ENCODE peak calls at places on chromosomes 4 and X, in seven cellular contexts. One of them, this sample, is unnamed.
A peak's percentile ranks its signal among the peaks of the same experiment; 100 is the strongest.

GRCh38 chr4:186009976-186010375 is 59.0 kb upstream of the TLR3 start:
- DNase-seq in left lung: no peak
- DNase-seq in IMR-90: no peak
- DNase-seq in transverse colon: no peak
- DNase-seq in A549: no peak
- DNase-seq in ovary: no peak
- DNase-seq in heart left ventricle: no peak
- DNase-seq in this sample: no peak

GRCh38 chr4:23237771-23238170 is 545.0 kb downstream of the GBA3 start:
- DNase-seq in A549: no peak
- DNase-seq in transverse colon: no peak
- DNase-seq in IMR-90: no peak
- DNase-seq in ovary: no peak
- DNase-seq in heart left ventricle: peak; percentile 52
- DNase-seq in left lung: no peak
- DNase-seq in this sample: peak; percentile 91

GRCh38 chrX:74370482-74370881 is 50.8 kb upstream of the SLC16A2 start:
- DNase-seq in IMR-90: no peak
- DNase-seq in A549: no peak
- DNase-seq in heart left ventricle: no peak
- DNase-seq in left lung: no peak
- DNase-seq in transverse colon: no peak
- DNase-seq in ovary: no peak
- DNase-seq in this sample: no peak

GRCh38 chr4:159077702-159078495 is 25.0 kb upstream of the RAPGEF2 start:
- DNase-seq in left lung: no peak
- DNase-seq in transverse colon: no peak
- DNase-seq in IMR-90: peak; percentile 11
- DNase-seq in A549: no peak
- DNase-seq in heart left ventricle: no peak
- DNase-seq in ovary: no peak
- DNase-seq in this sample: no peak

GRCh38 chrX:115344885-115345653 is 55.6 kb downstream of the LUZP4 start:
- DNase-seq in A549: peak; percentile 62
- DNase-seq in left lung: peak; percentile 87
- DNase-seq in transverse colon: peak; percentile 76
- DNase-seq in IMR-90: peak; percentile 95
- DNase-seq in ovary: peak; percentile 85
- DNase-seq in heart left ventricle: peak; percentile 88
- DNase-seq in this sample: peak; percentile 85

GRCh38 chr4:118281611-118282442 is 71.0 kb downstream of the PRSS12 start:
- DNase-seq in ovary: peak; percentile 44
- DNase-seq in heart left ventricle: peak; percentile 37
- DNase-seq in IMR-90: peak; percentile 63
- DNase-seq in A549: no peak
- DNase-seq in left lung: peak; percentile 34
- DNase-seq in transverse colon: no peak
- DNase-seq in this sample: peak; percentile 49

GRCh38 chrX:120790118-120790517 is 85.5 kb downstream of the CT47B1 start:
- DNase-seq in IMR-90: peak; percentile 71
- DNase-seq in ovary: peak; percentile 15
- DNase-seq in heart left ventricle: no peak
- DNase-seq in A549: peak; percentile 33
- DNase-seq in transverse colon: peak; percentile 12
- DNase-seq in left lung: no peak
- DNase-seq in this sample: peak; percentile 47

GRCh38 chr4:93981594-93981993 is 153.0 kb downstream of the ATOH1 start:
- DNase-seq in heart left ventricle: no peak
- DNase-seq in ovary: no peak
- DNase-seq in left lung: no peak
- DNase-seq in A549: no peak
- DNase-seq in transverse colon: no peak
- DNase-seq in IMR-90: no peak
- DNase-seq in this sample: no peak

DNA sequence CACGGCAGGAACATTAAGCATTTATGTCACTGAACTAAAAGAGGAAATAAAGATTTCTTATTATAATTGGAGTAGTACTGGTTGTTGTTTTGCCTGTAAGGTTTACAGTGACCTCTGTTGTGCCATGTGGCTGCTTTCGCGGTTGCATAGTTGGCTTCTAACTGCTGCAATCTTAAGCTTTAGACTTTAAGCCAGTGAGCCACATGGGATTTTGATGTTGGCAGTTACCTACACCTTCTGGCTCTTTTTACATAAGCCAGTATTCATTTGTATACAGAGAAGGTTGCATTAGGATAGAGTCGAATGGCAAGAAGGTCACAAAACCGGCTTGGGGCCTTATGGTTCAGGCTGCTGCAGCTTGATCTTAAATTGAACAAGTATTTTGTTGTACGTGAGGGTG is 1311.6 kb downstream of the RAPGEF2 start:
- DNase-seq in left lung: no peak
- DNase-seq in transverse colon: no peak
- DNase-seq in heart left ventricle: no peak
- DNase-seq in ovary: no peak
- DNase-seq in A549: no peak
- DNase-seq in IMR-90: no peak
- DNase-seq in this sample: no peak
- H3K9me3 ChIP-seq in left lung: no peaks in the 10 kb centered on the region
- H3K9me3 ChIP-seq in transverse colon: no peaks in the 10 kb centered on the region
- H3K9me3 ChIP-seq in heart left ventricle: no peaks in the 10 kb centered on the region
- H3K9me3 ChIP-seq in ovary: no peaks in the 10 kb centered on the region
- H3K9me3 ChIP-seq in A549: no peaks in the 10 kb centered on the region
- H3K9me3 ChIP-seq in IMR-90: peaks cover 4% of the 10 kb centered on the region
- H3K9me3 ChIP-seq in this sample: no peaks in the 10 kb centered on the region

GRCh38 chr4:6773106-6773505 is 9.4 kb upstream of the KIAA0232 start:
- DNase-seq in transverse colon: no peak
- DNase-seq in A549: no peak
- DNase-seq in left lung: no peak
- DNase-seq in IMR-90: peak; percentile 15
- DNase-seq in ovary: no peak
- DNase-seq in heart left ventricle: no peak
- DNase-seq in this sample: no peak

GRCh38 chr4:6777636-6778281 is 4.8 kb upstream of the KIAA0232 start:
- DNase-seq in transverse colon: peak; percentile 8
- DNase-seq in ovary: no peak
- DNase-seq in A549: no peak
- DNase-seq in heart left ventricle: no peak
- DNase-seq in IMR-90: no peak
- DNase-seq in left lung: no peak
- DNase-seq in this sample: no peak

GRCh38 chr4:6773616-6774540 is 8.6 kb upstream of the KIAA0232 start:
- DNase-seq in A549: no peak
- DNase-seq in transverse colon: no peak
- DNase-seq in left lung: no peak
- DNase-seq in IMR-90: no peak
- DNase-seq in heart left ventricle: no peak
- DNase-seq in ovary: no peak
- DNase-seq in this sample: peak; percentile 21

GRCh38 chr4:6776920-6777635 is 5.4 kb upstream of the KIAA0232 start:
- DNase-seq in ovary: no peak
- DNase-seq in IMR-90: no peak
- DNase-seq in transverse colon: no peak
- DNase-seq in left lung: no peak
- DNase-seq in heart left ventricle: no peak
- DNase-seq in A549: no peak
- DNase-seq in this sample: no peak

DNA sequence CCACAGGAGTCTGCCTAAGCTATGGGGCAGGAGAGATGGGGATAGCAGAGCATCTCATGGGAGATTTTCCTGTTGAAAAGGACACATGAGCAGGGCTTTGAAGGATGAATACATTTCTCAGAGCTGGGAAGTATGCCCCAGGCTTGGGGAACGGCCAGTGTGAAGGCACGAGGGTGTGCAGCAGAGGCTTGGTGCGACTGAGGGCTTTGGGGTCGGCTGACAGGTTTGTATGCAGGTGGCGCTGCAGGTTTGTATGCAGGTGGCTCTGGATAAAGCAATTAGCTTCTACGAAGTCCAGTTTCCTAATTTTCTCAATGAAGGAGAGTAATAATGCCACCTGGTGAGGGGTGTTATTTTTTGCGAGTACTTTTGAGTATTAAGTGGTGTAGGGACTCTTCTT is 6.8 kb upstream of the KIAA0232 start:
- DNase-seq in IMR-90: no peak
- DNase-seq in transverse colon: no peak
- DNase-seq in ovary: no peak
- DNase-seq in heart left ventricle: no peak
- DNase-seq in A549: no peak
- DNase-seq in left lung: no peak
- DNase-seq in this sample: no peak
- H3K4me1 ChIP-seq in IMR-90: no peaks in the 10 kb centered on the region
- H3K4me1 ChIP-seq in transverse colon: peaks cover 40% of the 10 kb centered on the region
- H3K4me1 ChIP-seq in ovary: no peaks in the 10 kb centered on the region
- H3K4me1 ChIP-seq in heart left ventricle: peaks cover 17% of the 10 kb centered on the region
- H3K4me1 ChIP-seq in A549: peaks cover 9% of the 10 kb centered on the region
- H3K4me1 ChIP-seq in left lung: peaks cover 18% of the 10 kb centered on the region
- H3K4me1 ChIP-seq in this sample: peaks cover 8% of the 10 kb centered on the region

GRCh38 chr4:72566573-72566972 is 2.4 kb downstream of the ADAMTS3 start:
- DNase-seq in ovary: no peak
- DNase-seq in A549: no peak
- DNase-seq in left lung: no peak
- DNase-seq in heart left ventricle: no peak
- DNase-seq in IMR-90: no peak
- DNase-seq in transverse colon: no peak
- DNase-seq in this sample: no peak
- H3K27ac ChIP-seq in ovary: no peak overlapping the region
- H3K27ac ChIP-seq in A549: no peak overlapping the region
- H3K27ac ChIP-seq in left lung: no peak overlapping the region
- H3K27ac ChIP-seq in heart left ventricle: no peak overlapping the region
- H3K27ac ChIP-seq in IMR-90: no peak overlapping the region
- H3K27ac ChIP-seq in transverse colon: no peak overlapping the region
- H3K27ac ChIP-seq in this sample: no peak overlapping the region

GRCh38 chrX:151776936-151777335 is 42.4 kb downstream of the CNGA2 start:
- DNase-seq in left lung: no peak
- DNase-seq in transverse colon: no peak
- DNase-seq in A549: no peak
- DNase-seq in ovary: no peak
- DNase-seq in heart left ventricle: no peak
- DNase-seq in IMR-90: no peak
- DNase-seq in this sample: no peak

GRCh38 chrX:151773434-151773833 is 38.9 kb downstream of the CNGA2 start:
- DNase-seq in IMR-90: no peak
- DNase-seq in heart left ventricle: no peak
- DNase-seq in left lung: no peak
- DNase-seq in A549: no peak
- DNase-seq in ovary: no peak
- DNase-seq in transverse colon: no peak
- DNase-seq in this sample: no peak

GRCh38 chrX:151776113-151776790 is 41.7 kb downstream of the CNGA2 start:
- DNase-seq in ovary: no peak
- DNase-seq in transverse colon: no peak
- DNase-seq in left lung: no peak
- DNase-seq in heart left ventricle: peak; percentile 53
- DNase-seq in IMR-90: no peak
- DNase-seq in A549: no peak
- DNase-seq in this sample: no peak

DNA sequence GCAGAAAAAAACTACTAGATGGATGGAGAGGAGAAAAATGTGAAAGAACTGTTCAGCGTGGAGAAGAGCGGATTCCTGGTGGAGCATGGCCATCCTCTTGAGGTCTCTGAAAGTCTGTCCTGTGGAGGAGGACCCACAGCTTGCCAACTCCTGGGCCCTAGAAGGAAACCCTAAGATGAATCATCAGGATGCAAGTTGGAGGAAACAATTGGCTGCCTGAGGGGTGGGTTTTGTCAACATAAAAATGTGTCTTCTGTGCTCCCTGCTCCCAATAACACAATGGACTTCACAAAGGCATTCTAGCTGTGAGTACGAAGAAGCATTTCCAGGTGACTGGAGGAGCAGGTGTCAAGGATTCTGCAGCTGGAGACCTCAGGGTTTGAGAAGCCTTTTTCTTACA is 37.2 kb downstream of the CNGA2 start:
- DNase-seq in heart left ventricle: no peak
- DNase-seq in left lung: no peak
- DNase-seq in transverse colon: no peak
- DNase-seq in IMR-90: no peak
- DNase-seq in ovary: no peak
- DNase-seq in A549: no peak
- DNase-seq in this sample: no peak
- H3K9me3 ChIP-seq in heart left ventricle: no peaks in the 10 kb centered on the region
- H3K9me3 ChIP-seq in left lung: no peaks in the 10 kb centered on the region
- H3K9me3 ChIP-seq in transverse colon: no peaks in the 10 kb centered on the region
- H3K9me3 ChIP-seq in IMR-90: peaks cover 3% of the 10 kb centered on the region
- H3K9me3 ChIP-seq in ovary: no peaks in the 10 kb centered on the region
- H3K9me3 ChIP-seq in A549: no peaks in the 10 kb centered on the region
- H3K9me3 ChIP-seq in this sample: no peaks in the 10 kb centered on the region

DNA sequence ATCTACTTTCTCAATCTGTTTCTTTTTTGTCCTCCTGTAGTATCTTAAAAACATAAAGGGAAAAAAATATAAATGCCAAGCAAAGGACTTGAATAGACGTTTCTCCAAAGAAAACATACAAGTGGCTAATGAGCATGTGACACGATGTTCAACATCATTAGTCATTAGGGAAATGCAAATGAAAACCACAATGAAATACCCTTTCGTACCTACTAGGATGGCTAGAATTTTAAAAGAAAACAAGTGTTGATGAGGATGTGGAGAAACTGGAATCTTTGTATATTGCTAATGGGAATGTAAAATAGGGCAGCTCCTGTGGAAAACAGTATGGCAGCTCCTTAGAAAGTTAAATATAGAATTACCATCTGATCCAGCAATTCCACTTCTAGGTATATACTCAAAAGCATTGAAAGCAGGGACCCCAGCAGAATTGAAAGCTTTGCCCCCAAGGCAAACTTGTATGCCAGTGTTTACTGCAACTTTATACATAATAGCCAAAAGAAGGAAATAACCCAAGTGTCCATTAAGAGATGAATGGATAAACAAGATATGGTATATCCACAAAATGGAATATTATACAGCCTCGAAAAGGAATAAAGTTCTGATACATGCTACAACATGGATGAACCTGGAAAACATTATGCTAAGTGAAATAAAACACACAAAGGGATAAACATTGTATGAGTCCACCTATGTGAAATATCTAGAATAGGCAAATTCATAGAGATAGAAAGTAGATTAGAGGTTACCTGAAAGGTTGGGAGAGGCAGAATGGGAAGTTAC is 138.3 kb downstream of the SH3KBP1 start:
- DNase-seq in left lung: no peak
- DNase-seq in IMR-90: no peak
- DNase-seq in transverse colon: no peak
- DNase-seq in ovary: no peak
- DNase-seq in A549: no peak
- DNase-seq in heart left ventricle: no peak
- DNase-seq in this sample: no peak
- H3K4me1 ChIP-seq in left lung: peaks cover 41% of the 10 kb centered on the region
- H3K4me1 ChIP-seq in IMR-90: no peaks in the 10 kb centered on the region
- H3K4me1 ChIP-seq in transverse colon: no peaks in the 10 kb centered on the region
- H3K4me1 ChIP-seq in ovary: no peaks in the 10 kb centered on the region
- H3K4me1 ChIP-seq in A549: no peaks in the 10 kb centered on the region
- H3K4me1 ChIP-seq in heart left ventricle: peaks cover 41% of the 10 kb centered on the region
- H3K4me1 ChIP-seq in this sample: no peaks in the 10 kb centered on the region